ENCODE peak calls at places on chromosomes 3 and 15, in nine cellular contexts. One of them, this sample, is unnamed.

GRCh38 chr3:97579365-97579764 is 185.2 kb upstream of the ARL6 start:
- DNase-seq in esophagus squamous epithelium: no peak
- DNase-seq in breast epithelium: no peak
- DNase-seq in adrenal gland: no peak
- DNase-seq in gastrocnemius medialis: no peak
- DNase-seq in HCT116: no peak
- DNase-seq in GM12878: peak; percentile 3
- DNase-seq in transverse colon: no peak
- DNase-seq in testis: no peak
- DNase-seq in this sample: no peak

GRCh38 chr3:136778865-136779264 is 26.7 kb upstream of the STAG1 start:
- DNase-seq in HCT116: no peak
- DNase-seq in adrenal gland: no peak
- DNase-seq in gastrocnemius medialis: no peak
- DNase-seq in testis: no peak
- DNase-seq in GM12878: no peak
- DNase-seq in transverse colon: no peak
- DNase-seq in breast epithelium: no peak
- DNase-seq in esophagus squamous epithelium: no peak
- DNase-seq in this sample: no peak

GRCh38 chr3:123258811-123259420 is 57.2 kb downstream of the SEC22A start:
- DNase-seq in GM12878: no peak
- DNase-seq in testis: no peak
- DNase-seq in gastrocnemius medialis: no peak
- DNase-seq in breast epithelium: no peak
- DNase-seq in transverse colon: no peak
- DNase-seq in adrenal gland: no peak
- DNase-seq in esophagus squamous epithelium: no peak
- DNase-seq in HCT116: peak; percentile 50
- DNase-seq in this sample: no peak

GRCh38 chr3:190554197-190554596 is 40.3 kb downstream of the IL1RAP start:
- DNase-seq in HCT116: no peak
- DNase-seq in transverse colon: no peak
- DNase-seq in adrenal gland: no peak
- DNase-seq in testis: no peak
- DNase-seq in GM12878: no peak
- DNase-seq in gastrocnemius medialis: no peak
- DNase-seq in breast epithelium: no peak
- DNase-seq in esophagus squamous epithelium: no peak
- DNase-seq in this sample: no peak

GRCh38 chr3:134457331-134458125 is 28.3 kb downstream of the ANAPC13 start:
- DNase-seq in testis: no peak
- DNase-seq in gastrocnemius medialis: no peak
- DNase-seq in esophagus squamous epithelium: no peak
- DNase-seq in adrenal gland: no peak
- DNase-seq in HCT116: no peak
- DNase-seq in GM12878: no peak
- DNase-seq in breast epithelium: no peak
- DNase-seq in transverse colon: no peak
- DNase-seq in this sample: no peak

GRCh38 chr3:193132247-193132646 is 108.8 kb upstream of the PLAAT1 start:
- DNase-seq in GM12878: no peak
- DNase-seq in adrenal gland: no peak
- DNase-seq in gastrocnemius medialis: no peak
- DNase-seq in esophagus squamous epithelium: no peak
- DNase-seq in HCT116: no peak
- DNase-seq in breast epithelium: no peak
- DNase-seq in testis: no peak
- DNase-seq in transverse colon: no peak
- DNase-seq in this sample: no peak

GRCh38 chr3:197597335-197597734 is 41.6 kb upstream of the BDH1 start:
- DNase-seq in testis: no peak
- DNase-seq in HCT116: no peak
- DNase-seq in GM12878: no peak
- DNase-seq in breast epithelium: no peak
- DNase-seq in adrenal gland: no peak
- DNase-seq in gastrocnemius medialis: no peak
- DNase-seq in transverse colon: no peak
- DNase-seq in esophagus squamous epithelium: no peak
- DNase-seq in this sample: no peak

GRCh38 chr3:8970971-8971589 is 7.8 kb upstream of the RAD18 start:
- DNase-seq in transverse colon: peak; percentile 73
- DNase-seq in HCT116: peak; percentile 45
- DNase-seq in adrenal gland: peak; percentile 73
- DNase-seq in GM12878: no peak
- DNase-seq in esophagus squamous epithelium: no peak
- DNase-seq in gastrocnemius medialis: no peak
- DNase-seq in testis: peak; percentile 80
- DNase-seq in breast epithelium: peak; percentile 48
- DNase-seq in this sample: no peak

GRCh38 chr3:87350367-87351199 is 74.2 kb upstream of the POU1F1 start:
- DNase-seq in HCT116: peak; percentile 38
- DNase-seq in gastrocnemius medialis: no peak
- DNase-seq in testis: peak; percentile 34
- DNase-seq in esophagus squamous epithelium: no peak
- DNase-seq in adrenal gland: no peak
- DNase-seq in GM12878: no peak
- DNase-seq in breast epithelium: no peak
- DNase-seq in transverse colon: no peak
- DNase-seq in this sample: no peak

GRCh38 chr15:96462768-96463167 is 132.3 kb downstream of the NR2F2 start:
- DNase-seq in transverse colon: no peak
- DNase-seq in testis: no peak
- DNase-seq in HCT116: no peak
- DNase-seq in GM12878: no peak
- DNase-seq in adrenal gland: no peak
- DNase-seq in gastrocnemius medialis: no peak
- DNase-seq in esophagus squamous epithelium: no peak
- DNase-seq in breast epithelium: no peak
- DNase-seq in this sample: no peak

GRCh38 chr3:124663690-124664089 is 66.6 kb upstream of the UMPS start:
- DNase-seq in esophagus squamous epithelium: no peak
- DNase-seq in adrenal gland: no peak
- DNase-seq in breast epithelium: no peak
- DNase-seq in transverse colon: no peak
- DNase-seq in gastrocnemius medialis: no peak
- DNase-seq in GM12878: no peak
- DNase-seq in HCT116: no peak
- DNase-seq in testis: no peak
- DNase-seq in this sample: no peak

GRCh38 chr15:45855210-45855906 is 220.5 kb downstream of the SQOR start:
- DNase-seq in HCT116: no peak
- DNase-seq in esophagus squamous epithelium: no peak
- DNase-seq in adrenal gland: no peak
- DNase-seq in breast epithelium: no peak
- DNase-seq in testis: no peak
- DNase-seq in transverse colon: no peak
- DNase-seq in gastrocnemius medialis: no peak
- DNase-seq in GM12878: no peak
- DNase-seq in this sample: no peak

GRCh38 chr15:89457086-89457485 is 39.3 kb downstream of the RHCG start:
- DNase-seq in gastrocnemius medialis: no peak
- DNase-seq in transverse colon: no peak
- DNase-seq in HCT116: peak; percentile 64
- DNase-seq in adrenal gland: no peak
- DNase-seq in testis: peak; percentile 32
- DNase-seq in breast epithelium: no peak
- DNase-seq in esophagus squamous epithelium: no peak
- DNase-seq in GM12878: no peak
- DNase-seq in this sample: no peak

GRCh38 chr3:106619-107018 is 89.9 kb upstream of the CHL1 start:
- DNase-seq in testis: no peak
- DNase-seq in GM12878: no peak
- DNase-seq in breast epithelium: no peak
- DNase-seq in adrenal gland: no peak
- DNase-seq in gastrocnemius medialis: no peak
- DNase-seq in esophagus squamous epithelium: no peak
- DNase-seq in HCT116: no peak
- DNase-seq in transverse colon: no peak
- DNase-seq in this sample: no peak

GRCh38 chr3:169865176-169865800 is 4.4 kb downstream of the LRRC31 start:
- DNase-seq in adrenal gland: no peak
- DNase-seq in breast epithelium: no peak
- DNase-seq in GM12878: no peak
- DNase-seq in testis: no peak
- DNase-seq in HCT116: no peak
- DNase-seq in esophagus squamous epithelium: no peak
- DNase-seq in gastrocnemius medialis: no peak
- DNase-seq in transverse colon: no peak
- DNase-seq in this sample: no peak

GRCh38 chr15:80456517-80457497 is 52.6 kb downstream of the ARNT2 start:
- DNase-seq in GM12878: no peak
- DNase-seq in gastrocnemius medialis: no peak
- DNase-seq in HCT116: no peak
- DNase-seq in adrenal gland: no peak
- DNase-seq in breast epithelium: no peak
- DNase-seq in testis: no peak
- DNase-seq in esophagus squamous epithelium: no peak
- DNase-seq in transverse colon: no peak
- DNase-seq in this sample: no peak

GRCh38 chr3:151460774-151461450 is at the start of gene IGSF10:
- DNase-seq in breast epithelium: no peak
- DNase-seq in HCT116: no peak
- DNase-seq in gastrocnemius medialis: no peak
- DNase-seq in esophagus squamous epithelium: no peak
- DNase-seq in adrenal gland: peak; percentile 50
- DNase-seq in testis: peak; percentile 35
- DNase-seq in GM12878: no peak
- DNase-seq in transverse colon: peak; percentile 13
- DNase-seq in this sample: peak; percentile 72

GRCh38 chr3:45105855-45106655 is 40.1 kb downstream of the CDCP1 start:
- DNase-seq in esophagus squamous epithelium: no peak
- DNase-seq in transverse colon: no peak
- DNase-seq in breast epithelium: no peak
- DNase-seq in adrenal gland: no peak
- DNase-seq in HCT116: peak; percentile 73
- DNase-seq in testis: no peak
- DNase-seq in GM12878: no peak
- DNase-seq in gastrocnemius medialis: no peak
- DNase-seq in this sample: no peak

GRCh38 chr3:191366675-191367074 is 36.3 kb upstream of the UTS2B start:
- DNase-seq in breast epithelium: no peak
- DNase-seq in esophagus squamous epithelium: no peak
- DNase-seq in transverse colon: no peak
- DNase-seq in gastrocnemius medialis: no peak
- DNase-seq in HCT116: no peak
- DNase-seq in GM12878: no peak
- DNase-seq in testis: no peak
- DNase-seq in adrenal gland: no peak
- DNase-seq in this sample: no peak

GRCh38 chr3:62229201-62229600 is 144.1 kb downstream of the FEZF2 start:
- DNase-seq in breast epithelium: no peak
- DNase-seq in esophagus squamous epithelium: no peak
- DNase-seq in GM12878: no peak
- DNase-seq in transverse colon: no peak
- DNase-seq in gastrocnemius medialis: no peak
- DNase-seq in HCT116: no peak
- DNase-seq in adrenal gland: no peak
- DNase-seq in testis: no peak
- DNase-seq in this sample: no peak

DNA sequence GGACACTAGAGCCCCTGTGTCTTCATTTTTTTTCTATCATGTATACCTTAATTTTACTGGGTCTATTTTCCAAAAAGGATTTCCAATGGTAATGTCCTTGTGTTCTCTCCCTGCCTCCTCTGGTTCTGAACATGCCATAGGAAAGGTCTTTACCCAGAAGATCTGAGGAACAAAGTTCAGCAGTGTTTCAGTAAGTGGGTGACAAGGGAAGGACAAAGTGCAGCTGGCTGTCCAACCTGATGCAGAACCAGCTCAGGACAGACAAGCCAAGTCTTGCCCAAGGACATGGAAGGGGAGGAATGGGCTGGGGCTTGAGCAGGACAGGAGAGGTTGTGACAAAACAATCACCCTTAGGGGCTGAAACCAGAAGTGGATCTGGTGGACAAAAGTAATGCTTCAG is 61.2 kb upstream of the STRIT1 start:
- DNase-seq in gastrocnemius medialis: no peak
- DNase-seq in testis: no peak
- DNase-seq in esophagus squamous epithelium: no peak
- DNase-seq in transverse colon: no peak
- DNase-seq in breast epithelium: no peak
- DNase-seq in adrenal gland: no peak
- DNase-seq in HCT116: no peak
- DNase-seq in GM12878: no peak
- DNase-seq in this sample: no peak
- H3K27ac ChIP-seq in gastrocnemius medialis: no peak overlapping the region
- H3K27ac ChIP-seq in testis: no peak overlapping the region
- H3K27ac ChIP-seq in esophagus squamous epithelium: no peak overlapping the region
- H3K27ac ChIP-seq in transverse colon: no peak overlapping the region
- H3K27ac ChIP-seq in breast epithelium: no peak overlapping the region
- H3K27ac ChIP-seq in adrenal gland: no peak overlapping the region
- H3K27ac ChIP-seq in HCT116: no peak overlapping the region
- H3K27ac ChIP-seq in GM12878: no peak overlapping the region
- H3K27ac ChIP-seq in this sample: no peak overlapping the region

DNA sequence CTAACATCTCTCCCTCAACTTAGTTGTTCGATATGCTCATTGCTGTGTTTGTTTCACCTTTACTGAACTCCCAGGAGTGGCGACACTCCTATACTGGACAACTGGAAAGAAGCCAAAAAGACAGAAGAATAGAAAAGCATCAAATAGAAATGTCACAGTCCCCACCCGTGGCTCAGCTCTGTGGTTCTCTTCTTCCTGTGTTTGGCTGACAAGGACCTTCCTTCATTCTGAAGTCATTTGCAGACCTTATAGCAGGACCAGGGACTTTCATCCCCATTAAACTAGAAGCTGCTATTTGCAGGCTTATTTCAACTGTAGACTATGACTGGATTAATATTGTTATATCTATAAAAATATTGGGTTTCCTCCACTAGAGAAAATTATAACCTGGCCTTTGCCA is 125.9 kb downstream of the NECTIN3 start:
- DNase-seq in esophagus squamous epithelium: no peak
- DNase-seq in transverse colon: no peak
- DNase-seq in testis: no peak
- DNase-seq in HCT116: no peak
- DNase-seq in GM12878: no peak
- DNase-seq in breast epithelium: no peak
- DNase-seq in adrenal gland: no peak
- DNase-seq in gastrocnemius medialis: no peak
- DNase-seq in this sample: no peak
- TF ChIP-seq POLR2A in esophagus squamous epithelium: no peak
- TF ChIP-seq POLR2A in transverse colon: no peak
- TF ChIP-seq POLR2A in testis: no peak
- TF ChIP-seq POLR2A in HCT116: no peak
- TF ChIP-seq POLR2A in GM12878: no peak
- TF ChIP-seq POLR2A in breast epithelium: no peak
- TF ChIP-seq POLR2A in adrenal gland: no peak
- TF ChIP-seq POLR2A in gastrocnemius medialis: no peak
- TF ChIP-seq POLR2A in this sample: no peak

GRCh38 chr15:69921626-69922624 is 175.8 kb downstream of the TLE3 start:
- DNase-seq in esophagus squamous epithelium: no peak
- DNase-seq in transverse colon: no peak
- DNase-seq in HCT116: no peak
- DNase-seq in testis: no peak
- DNase-seq in breast epithelium: no peak
- DNase-seq in adrenal gland: no peak
- DNase-seq in gastrocnemius medialis: no peak
- DNase-seq in GM12878: peak; percentile 21
- DNase-seq in this sample: no peak
- H3K27ac ChIP-seq in esophagus squamous epithelium: no peak overlapping the region
- H3K27ac ChIP-seq in transverse colon: no peak overlapping the region
- H3K27ac ChIP-seq in HCT116: no peak overlapping the region
- H3K27ac ChIP-seq in testis: no peak overlapping the region
- H3K27ac ChIP-seq in breast epithelium: no peak overlapping the region
- H3K27ac ChIP-seq in adrenal gland: no peak overlapping the region
- H3K27ac ChIP-seq in gastrocnemius medialis: no peak overlapping the region
- H3K27ac ChIP-seq in GM12878: no peak overlapping the region
- H3K27ac ChIP-seq in this sample: no peak overlapping the region

GRCh38 chr15:25859838-25860645 is 3.1 kb downstream of the ATP10A start:
- DNase-seq in testis: no peak
- DNase-seq in HCT116: no peak
- DNase-seq in gastrocnemius medialis: no peak
- DNase-seq in esophagus squamous epithelium: no peak
- DNase-seq in GM12878: no peak
- DNase-seq in breast epithelium: peak; percentile 77
- DNase-seq in transverse colon: no peak
- DNase-seq in adrenal gland: peak; percentile 42
- DNase-seq in this sample: no peak
- TF ChIP-seq POLR2A in testis: no peak
- TF ChIP-seq POLR2A in HCT116: no peak
- TF ChIP-seq POLR2A in gastrocnemius medialis: no peak
- TF ChIP-seq POLR2A in esophagus squamous epithelium: no peak
- TF ChIP-seq POLR2A in GM12878: no peak
- TF ChIP-seq POLR2A in breast epithelium: no peak
- TF ChIP-seq POLR2A in transverse colon: no peak
- TF ChIP-seq POLR2A in adrenal gland: no peak
- TF ChIP-seq POLR2A in this sample: no peak